ENCODE peak calls at places on chromosomes 1 and 21, in five cellular contexts. X is Karpas-422, Q is HCT116, I is fibroblast of lung, D is neural progenitor cell. Z is an unnamed sample. For H3K36me3, the result is how much of the 10 kb centered on the place peaks cover.

GRCh38 chr1:239898067-239898730 is 193.5 kb upstream of the FMN2 start:
- DNase-seq in X (peak), Q (peak), I (peak), D (peak), Z (peak)

GRCh38 chr1:31409946-31410858 is 2.8 kb upstream of the SERINC2 start:
- DNase-seq in X (no peak), Q (no peak), I (no peak), D (no peak), Z (no peak)

GRCh38 chr1:145979746-145980435 is 15.4 kb downstream of the POLR3GL start:
- DNase-seq in X (peak), Q (no peak), I (no peak), D (no peak), Z (no peak)

GRCh38 chr1:117967472-117967871 is 37.9 kb downstream of the WDR3 start:
- DNase-seq in X (no peak), Q (no peak), I (peak), D (peak), Z (no peak)

GRCh38 chr1:218699411-218699810 is 354.3 kb downstream of the TGFB2 start:
- DNase-seq in X (no peak), Q (no peak), I (no peak), D (no peak), Z (no peak)

GRCh38 chr1:214018605-214019268 is 31.0 kb downstream of the PROX1 start:
- DNase-seq in X (no peak), Q (no peak), I (no peak), D (peak), Z (no peak)

GRCh38 chr21:26835027-26835713 is 10.0 kb downstream of the ADAMTS1 start:
- DNase-seq in X (no peak), Q (no peak), I (peak), D (no peak), Z (no peak)

GRCh38 chr1:240149488-240150094 is 57.9 kb downstream of the FMN2 start:
- DNase-seq in X (peak), Q (no peak), I (peak), D (peak), Z (no peak)

GRCh38 chr1:185559684-185560310 is 174.4 kb upstream of the HMCN1 start:
- DNase-seq in X (peak), Q (peak), I (peak), D (peak), Z (no peak)

GRCh38 chr1:164613176-164613575 is 54.2 kb downstream of the PBX1 start:
- DNase-seq in X (no peak), Q (peak), I (peak), D (no peak), Z (no peak)

GRCh38 chr1:209882942-209883340 is 55.1 kb upstream of the SYT14 start:
- DNase-seq in X (no peak), Q (no peak), I (no peak), D (no peak), Z (no peak)

DNA sequence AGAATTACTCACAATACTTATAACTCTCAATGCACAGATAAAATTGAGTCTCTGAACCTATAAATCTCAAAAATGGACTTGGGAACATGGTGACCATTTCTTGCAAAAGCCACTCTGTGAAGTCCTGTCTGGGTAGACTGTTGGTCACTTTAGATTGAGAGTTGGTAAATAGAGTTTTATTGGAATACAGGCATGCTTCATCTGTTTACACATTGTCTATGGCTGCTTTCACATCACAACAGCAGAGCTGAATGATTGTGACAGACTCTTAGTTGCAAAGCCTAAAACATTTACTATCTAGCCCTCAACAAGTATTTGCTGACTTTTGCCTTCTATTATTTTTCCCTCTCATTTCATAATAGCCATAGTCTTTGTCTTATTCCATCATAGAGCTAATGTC is 24.1 kb upstream of the ASPM start:
- DNase-seq in X (no peak), Q (no peak), I (no peak), D (no peak), Z (no peak)
- H3K36me3 ChIP-seq in X (half or more), Q (under half), I (under half), D (under half), Z (under half)

GRCh38 chr1:186626969-186627368 is 53.3 kb downstream of the PTGS2 start:
- DNase-seq in X (no peak), Q (no peak), I (no peak), D (no peak), Z (no peak)

GRCh38 chr1:186628910-186629309 is 51.3 kb downstream of the PTGS2 start:
- DNase-seq in X (no peak), Q (no peak), I (no peak), D (no peak), Z (no peak)

GRCh38 chr1:186626533-186626932 is 53.7 kb downstream of the PTGS2 start:
- DNase-seq in X (no peak), Q (no peak), I (no peak), D (no peak), Z (no peak)

GRCh38 chr1:186633101-186633500 is 47.1 kb downstream of the PTGS2 start:
- DNase-seq in X (no peak), Q (no peak), I (no peak), D (no peak), Z (no peak)

GRCh38 chr1:186629341-186629740 is 50.9 kb downstream of the PTGS2 start:
- DNase-seq in X (no peak), Q (no peak), I (no peak), D (no peak), Z (no peak)
- H3K9ac ChIP-seq in X (no peak), Q (no peak), I (no peak), D (no peak), Z (no peak)

GRCh38 chr21:46269466-46269865 is 15.9 kb downstream of the MCM3AP start:
- DNase-seq in X (no peak), Q (no peak), I (no peak), D (no peak), Z (no peak)
- H3K36me3 ChIP-seq in X (under half), Q (under half), I (under half), D (under half), Z (under half)

GRCh38 chr1:230850547-230850946 is 17.8 kb downstream of the C1orf198 start:
- DNase-seq in X (no peak), Q (no peak), I (no peak), D (no peak), Z (no peak)

GRCh38 chr1:230849451-230850194 is 18.7 kb downstream of the C1orf198 start:
- DNase-seq in X (no peak), Q (no peak), I (peak), D (no peak), Z (peak)

GRCh38 chr1:230853736-230854135 is 14.6 kb downstream of the C1orf198 start:
- DNase-seq in X (no peak), Q (no peak), I (no peak), D (no peak), Z (no peak)

GRCh38 chr1:230852959-230853358 is 15.4 kb downstream of the C1orf198 start:
- DNase-seq in X (no peak), Q (no peak), I (no peak), D (no peak), Z (no peak)

GRCh38 chr1:230851291-230851691 is 17.0 kb downstream of the C1orf198 start:
- DNase-seq in X (no peak), Q (no peak), I (peak), D (peak), Z (no peak)
- H3K9ac ChIP-seq in X (no peak), Q (no peak), I (no peak), D (no peak), Z (no peak)

GRCh38 chr1:156942176-156942575 is 21.7 kb downstream of the LRRC71 start:
- DNase-seq in X (no peak), Q (no peak), I (no peak), D (no peak), Z (no peak)
- H3K36me3 ChIP-seq in X (under half), Q (under half), I (under half), D (under half), Z (half or more)

DNA sequence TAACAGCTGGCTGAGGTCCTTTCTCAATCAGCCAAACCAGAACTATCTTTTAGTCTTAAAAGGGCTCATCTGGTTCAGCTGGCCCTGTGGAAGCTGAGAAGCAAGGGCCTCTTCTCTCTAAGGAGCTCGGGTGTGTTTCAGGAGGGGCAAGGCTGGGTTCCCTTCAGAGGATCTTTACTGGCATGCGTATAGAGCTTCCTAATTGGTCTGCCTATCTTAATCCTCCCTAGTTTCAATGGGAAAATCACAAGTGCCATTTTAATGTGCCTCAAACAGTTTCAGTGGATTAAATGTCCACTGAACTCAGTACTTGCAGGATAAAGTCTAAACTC is 81.5 kb upstream of the LBR start:
- DNase-seq in X (no peak), Q (peak), I (no peak), D (peak), Z (no peak)
- H3K9ac ChIP-seq in X (no peak), Q (peak), I (no peak), D (no peak), Z (no peak)

GRCh38 chr1:169833179-169833901 is 38.6 kb upstream of the METTL18 start:
- DNase-seq in X (no peak), Q (no peak), I (no peak), D (no peak), Z (no peak)

GRCh38 chr1:169834869-169835268 is 40.2 kb upstream of the METTL18 start:
- DNase-seq in X (no peak), Q (no peak), I (no peak), D (no peak), Z (no peak)

GRCh38 chr1:169836198-169836597 is 41.5 kb upstream of the METTL18 start:
- DNase-seq in X (no peak), Q (no peak), I (no peak), D (no peak), Z (no peak)

GRCh38 chr1:169835647-169836046 is 40.9 kb upstream of the METTL18 start:
- DNase-seq in X (no peak), Q (no peak), I (no peak), D (no peak), Z (no peak)

GRCh38 chr1:169838942-169839341 is 44.2 kb upstream of the METTL18 start:
- DNase-seq in X (no peak), Q (no peak), I (no peak), D (no peak), Z (no peak)
- H3K36me3 ChIP-seq in X (half or more), Q (under half), I (under half), D (under half), Z (under half)

GRCh38 chr1:89986020-89986419 is 8.9 kb upstream of the ZNF326 start:
- DNase-seq in X (no peak), Q (no peak), I (no peak), D (no peak), Z (no peak)

GRCh38 chr1:89990976-89991831 is 3.7 kb upstream of the ZNF326 start:
- DNase-seq in X (peak), Q (no peak), I (no peak), D (no peak), Z (no peak)

GRCh38 chr1:89989791-89990190 is 5.1 kb upstream of the ZNF326 start:
- DNase-seq in X (no peak), Q (no peak), I (no peak), D (no peak), Z (no peak)

GRCh38 chr1:89989099-89989498 is 5.8 kb upstream of the ZNF326 start:
- DNase-seq in X (no peak), Q (no peak), I (no peak), D (no peak), Z (no peak)

GRCh38 chr1:89987170-89987819 is 7.6 kb upstream of the ZNF326 start:
- DNase-seq in X (peak), Q (peak), I (peak), D (peak), Z (no peak)
- H3K9ac ChIP-seq in X (no peak), Q (no peak), I (no peak), D (no peak), Z (no peak)